ENCODE peak calls at places on chromosomes 4 and X, in nine cellular contexts. L is Calu3, Q is astrocyte of the spinal cord, Z is PC-9, K is mesothelial cell of epicardium, H is tibial nerve, Y is foreskin fibroblast, J is progenitor cell of endocrine pancreas, F is fibroblast of the aortic adventitia. V is an unnamed sample.

GRCh38 chr4:79869597-79870336 is 203.3 kb downstream of the ANTXR2 start:
- DNase-seq in L (no peak), Q (no peak), Z (no peak), K (no peak), H (no peak), Y (no peak), J (no peak), F (no peak), V (no peak)

GRCh38 chr4:111323496-111323895 is 700.6 kb upstream of the PITX2 start:
- DNase-seq in L (no peak), Q (peak; percentile 66), Z (no peak), K (no peak), H (no peak), Y (peak; percentile 72), J (no peak), F (peak; percentile 81), V (no peak)

GRCh38 chr4:140247237-140247636 is 93.3 kb upstream of the MAML3 start:
- DNase-seq in L (no peak), Q (no peak), Z (no peak), K (no peak), H (no peak), Y (no peak), J (no peak), F (no peak), V (no peak)

GRCh38 chrX:91414710-91415109 is 19.9 kb upstream of the PABPC5 start:
- DNase-seq in L (no peak), Q (no peak), Z (no peak), K (no peak), H (no peak), Y (no peak), J (no peak), F (no peak), V (no peak)

GRCh38 chr4:181194096-181194495 is 1049.1 kb upstream of the TENM3 start:
- DNase-seq in L (no peak), Q (peak; percentile 25), Z (no peak), K (no peak), H (no peak), Y (no peak), J (no peak), F (peak; percentile 2), V (no peak)

GRCh38 chr4:7323461-7323871 is 111.3 kb downstream of the PSAPL1 start:
- DNase-seq in L (no peak), Q (no peak), Z (no peak), K (no peak), H (no peak), Y (no peak), J (no peak), F (no peak), V (no peak)

GRCh38 chr4:184163813-184164212 is 53.9 kb downstream of the ENPP6 start:
- DNase-seq in L (peak; percentile 70), Q (peak; percentile 23), Z (no peak), K (peak; percentile 77), H (no peak), Y (peak; percentile 7), J (peak; percentile 64), F (peak; percentile 32), V (no peak)

GRCh38 chr4:152257601-152258066 is 278.3 kb downstream of the FBXW7 start:
- DNase-seq in L (no peak), Q (no peak), Z (no peak), K (no peak), H (no peak), Y (peak; percentile 46), J (no peak), F (peak; percentile 75), V (no peak)

GRCh38 chr4:182207806-182208483 is 35.3 kb upstream of the TENM3 start:
- DNase-seq in L (no peak), Q (peak; percentile 93), Z (no peak), K (no peak), H (no peak), Y (peak; percentile 87), J (no peak), F (peak; percentile 84), V (no peak)

GRCh38 chrX:826448-826847 is 195.9 kb downstream of the SHOX start:
- DNase-seq in L (no peak), Q (peak; percentile 19), Z (no peak), K (peak; percentile 6), H (no peak), Y (peak; percentile 22), J (no peak), F (peak; percentile 1), V (no peak)

GRCh38 chr4:122045533-122045932 is 93.7 kb upstream of the TRPC3 start:
- DNase-seq in L (peak; percentile 81), Q (peak; percentile 93), Z (peak; percentile 76), K (no peak), H (no peak), Y (peak; percentile 99), J (no peak), F (peak; percentile 83), V (no peak)

GRCh38 chr4:147313114-147313513 is 167.8 kb upstream of the EDNRA start:
- DNase-seq in L (no peak), Q (no peak), Z (no peak), K (no peak), H (no peak), Y (no peak), J (no peak), F (no peak), V (no peak)

GRCh38 chr4:80367737-80368136 is 32.2 kb downstream of the CFAP299 start:
- DNase-seq in L (no peak), Q (no peak), Z (no peak), K (no peak), H (no peak), Y (peak; percentile 67), J (no peak), F (peak; percentile 58), V (no peak)

GRCh38 chr4:5824635-5825034 is 68.3 kb downstream of the CRMP1 start:
- DNase-seq in L (no peak), Q (peak; percentile 39), Z (no peak), K (no peak), H (no peak), Y (peak; percentile 68), J (no peak), F (peak; percentile 61), V (no peak)
- TF ChIP-seq CTCF in L (no peak), Q (peak; percentile 73), Z (peak; percentile 61), K (no peak), H (peak; percentile 6), Y (peak; percentile 71), J (peak; percentile 50), F (peak; percentile 65), V (no peak)

GRCh38 chr4:2077537-2078460 is 18.7 kb downstream of the NAT8L start:
- DNase-seq in L (no peak), Q (no peak), Z (no peak), K (no peak), H (no peak), Y (no peak), J (no peak), F (no peak), V (no peak)

GRCh38 chr4:2076908-2077534 is 17.9 kb downstream of the NAT8L start:
- DNase-seq in L (no peak), Q (no peak), Z (no peak), K (no peak), H (no peak), Y (no peak), J (no peak), F (no peak), V (no peak)

GRCh38 chr4:2074588-2074987 is 15.5 kb downstream of the NAT8L start:
- DNase-seq in L (no peak), Q (no peak), Z (no peak), K (no peak), H (no peak), Y (no peak), J (no peak), F (no peak), V (no peak)

GRCh38 chr4:2075171-2075986 is 16.3 kb downstream of the NAT8L start:
- DNase-seq in L (no peak), Q (no peak), Z (no peak), K (no peak), H (no peak), Y (no peak), J (no peak), F (no peak), V (no peak)

DNA sequence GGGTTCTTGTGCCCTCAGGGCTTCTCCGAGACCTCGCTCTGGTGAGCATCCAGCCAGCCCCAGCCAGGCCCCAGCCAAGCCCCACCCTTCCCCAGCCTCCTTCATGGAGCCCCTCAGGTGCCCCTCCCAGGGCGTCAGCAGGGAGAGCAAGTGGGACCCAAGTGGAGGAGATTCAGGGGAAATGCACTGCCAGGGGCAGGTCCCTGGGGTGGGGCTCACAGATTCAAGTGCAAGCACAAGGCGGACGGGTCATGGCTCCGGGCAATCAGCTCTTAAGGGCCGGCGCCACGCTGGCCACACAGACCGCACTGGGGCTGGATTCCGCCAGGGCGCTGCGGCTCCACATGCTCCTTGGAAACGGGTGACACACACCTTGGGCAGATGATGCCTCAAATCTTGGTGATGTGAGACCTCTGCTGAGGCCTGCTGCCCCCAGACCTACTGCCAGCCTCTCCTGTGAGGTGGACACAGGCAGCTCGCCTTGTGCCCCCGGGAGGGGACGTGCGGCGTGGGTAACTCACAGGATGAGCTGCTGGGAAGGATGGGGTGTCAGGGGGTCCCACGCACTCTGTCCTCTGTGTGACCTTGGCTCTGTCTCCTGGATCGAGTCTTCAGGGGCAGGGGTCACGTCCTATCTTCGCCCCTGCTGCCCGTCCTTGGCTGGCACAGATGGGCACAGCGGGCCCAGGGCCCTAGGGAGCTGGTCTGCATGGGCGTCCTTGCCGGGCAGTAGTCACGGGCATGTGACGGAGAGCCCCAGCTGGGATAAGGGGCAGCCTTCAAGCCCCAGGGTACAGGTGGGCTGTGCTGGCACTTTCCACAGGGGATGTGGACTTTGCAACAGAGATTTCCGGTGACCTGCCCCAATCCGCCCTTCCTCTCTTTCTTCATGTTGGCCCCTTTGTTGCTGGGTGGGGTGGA is 17.1 kb downstream of the NAT8L start:
- DNase-seq in L (no peak), Q (no peak), Z (no peak), K (no peak), H (no peak), Y (no peak), J (no peak), F (no peak), V (no peak)
- TF ChIP-seq CTCF in L (no peak), Q (no peak), Z (no peak), K (no peak), H (no peak), Y (no peak), J (no peak), F (no peak), V (no peak)

DNA sequence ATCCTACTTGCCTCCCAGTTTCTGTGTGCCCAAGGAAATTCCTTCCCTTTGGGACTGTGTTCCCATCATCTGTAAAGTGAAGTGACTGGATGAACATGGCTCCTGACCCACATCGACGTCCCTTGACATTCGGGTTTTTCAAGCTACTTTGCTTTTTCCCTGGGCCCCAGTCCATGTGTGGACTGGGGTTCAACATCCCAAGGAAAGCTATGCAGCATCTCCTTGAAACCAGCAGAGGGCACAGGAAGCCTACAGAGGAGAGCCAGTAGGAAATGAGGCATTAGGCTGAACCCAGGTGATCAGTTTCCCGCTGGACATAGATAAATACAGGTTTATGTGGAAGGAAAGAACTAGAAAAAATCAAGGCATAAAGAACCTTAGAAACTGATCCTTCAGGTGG is 145.1 kb upstream of the ARHGEF9 start:
- DNase-seq in L (no peak), Q (no peak), Z (no peak), K (no peak), H (no peak), Y (peak; percentile 23), J (no peak), F (no peak), V (no peak)
- TF ChIP-seq CTCF in L (no peak), Q (peak; percentile 23), Z (peak; percentile 47), K (no peak), H (no peak), Y (peak; percentile 25), J (peak; percentile 58), F (peak; percentile 17), V (no peak)

GRCh38 chrX:68146054-68146453 is 287.2 kb downstream of the OPHN1 start:
- DNase-seq in L (peak; percentile 17), Q (peak; percentile 57), Z (no peak), K (no peak), H (no peak), Y (peak; percentile 56), J (no peak), F (peak; percentile 65), V (no peak)
- TF ChIP-seq CTCF in L (peak; percentile 18), Q (peak; percentile 48), Z (peak; percentile 52), K (no peak), H (peak; percentile 17), Y (peak; percentile 39), J (peak; percentile 49), F (peak; percentile 48), V (no peak)

V was measured in natural killer cell.